ENCODE peak calls at places on chromosomes 4 and X, in five cellular contexts. W, O, Y, T and C are unnamed samples.

GRCh38 chr4:112647785-112648184 is 10.8 kb downstream of the LARP7 start:
- DNase-seq in W (no peak), O (no peak), Y (no peak), T (no peak), C (no peak)

GRCh38 chrX:112753116-112753515 is 73.4 kb upstream of the LHFPL1 start:
- DNase-seq in W (no peak), O (no peak), Y (no peak), T (no peak), C (no peak)

GRCh38 chr4:38132140-38132673 is 172.0 kb downstream of the PTTG2 start:
- DNase-seq in W (peak; percentile 94), O (peak; percentile 97), Y (peak; percentile 99), T (peak; percentile 59), C (peak; percentile 96)

GRCh38 chr4:100162027-100162685 is 28.1 kb downstream of the DDIT4L start:
- DNase-seq in W (no peak), O (peak; percentile 82), Y (no peak), T (no peak), C (no peak)

GRCh38 chr4:112853662-112854256 is 195.7 kb upstream of the ANK2 start:
- DNase-seq in W (no peak), O (no peak), Y (peak; percentile 32), T (no peak), C (no peak)

GRCh38 chr4:20675786-20676185 is 24.5 kb upstream of the PACRGL start:
- DNase-seq in W (no peak), O (no peak), Y (no peak), T (no peak), C (no peak)

GRCh38 chr4:953574-953915 is 19.8 kb downstream of the DGKQ start:
- DNase-seq in W (no peak), O (no peak), Y (no peak), T (no peak), C (no peak)

GRCh38 chrX:65697915-65698796 is 30.7 kb downstream of the MSN start:
- DNase-seq in W (no peak), O (peak; percentile 79), Y (no peak), T (peak; percentile 66), C (no peak)

GRCh38 chr4:72525938-72526337 is 43.1 kb downstream of the ADAMTS3 start:
- DNase-seq in W (peak; percentile 20), O (no peak), Y (no peak), T (no peak), C (peak; percentile 75)

GRCh38 chrX:139106111-139106510 is 394.6 kb upstream of the FGF13 start:
- DNase-seq in W (no peak), O (no peak), Y (peak; percentile 36), T (no peak), C (peak; percentile 37)

GRCh38 chrX:20217906-20218305 is 48.8 kb downstream of the RPS6KA3 start:
- DNase-seq in W (no peak), O (no peak), Y (no peak), T (no peak), C (no peak)

GRCh38 chr4:24837296-24837695 is 41.9 kb downstream of the SOD3 start:
- DNase-seq in W (no peak), O (no peak), Y (no peak), T (no peak), C (no peak)

GRCh38 chr4:53522334-53522733 is 69.0 kb downstream of the LNX1 start:
- DNase-seq in W (no peak), O (no peak), Y (peak; percentile 72), T (no peak), C (no peak)

GRCh38 chr4:25401066-25401465 is 24.0 kb downstream of the ANAPC4 start:
- DNase-seq in W (no peak), O (no peak), Y (no peak), T (no peak), C (no peak)

GRCh38 chr4:55169352-55169959 is 44.1 kb upstream of the KDR start:
- DNase-seq in W (no peak), O (no peak), Y (peak; percentile 83), T (no peak), C (no peak)

GRCh38 chrX:118208476-118208875 is 91.9 kb upstream of the KLHL13 start:
- DNase-seq in W (no peak), O (no peak), Y (no peak), T (no peak), C (no peak)

GRCh38 chr4:37847311-37847710 is 20.8 kb downstream of the PGM2 start:
- DNase-seq in W (no peak), O (no peak), Y (no peak), T (no peak), C (no peak)

GRCh38 chrX:1500701-1501624 is 36.0 kb downstream of the P2RY8 start:
- DNase-seq in W (no peak), O (peak; percentile 88), Y (no peak), T (no peak), C (no peak)

GRCh38 chr4:1378559-1379231 is 27.5 kb downstream of the NKX1-1 start:
- DNase-seq in W (no peak), O (no peak), Y (no peak), T (no peak), C (no peak)

GRCh38 chrX:123976671-123977316 is 15.3 kb downstream of the STAG2 start:
- DNase-seq in W (no peak), O (no peak), Y (peak; percentile 47), T (no peak), C (no peak)

GRCh38 chrX:8846271-8846670 is 45.1 kb upstream of the FAM9A start:
- DNase-seq in W (no peak), O (no peak), Y (no peak), T (no peak), C (no peak)

GRCh38 chrX:48083212-48083611 is 11.8 kb upstream of the ZNF630 start:
- DNase-seq in W (no peak), O (peak; percentile 42), Y (peak; percentile 51), T (peak; percentile 40), C (peak; percentile 8)

GRCh38 chr4:165635261-165635838 is 237.7 kb upstream of the TLL1 start:
- DNase-seq in W (no peak), O (peak; percentile 23), Y (peak; percentile 32), T (no peak), C (no peak)

GRCh38 chr4:71456841-71457240 is 118.0 kb downstream of the SLC4A4 start:
- DNase-seq in W (peak; percentile 85), O (no peak), Y (peak; percentile 94), T (no peak), C (no peak)

DNA sequence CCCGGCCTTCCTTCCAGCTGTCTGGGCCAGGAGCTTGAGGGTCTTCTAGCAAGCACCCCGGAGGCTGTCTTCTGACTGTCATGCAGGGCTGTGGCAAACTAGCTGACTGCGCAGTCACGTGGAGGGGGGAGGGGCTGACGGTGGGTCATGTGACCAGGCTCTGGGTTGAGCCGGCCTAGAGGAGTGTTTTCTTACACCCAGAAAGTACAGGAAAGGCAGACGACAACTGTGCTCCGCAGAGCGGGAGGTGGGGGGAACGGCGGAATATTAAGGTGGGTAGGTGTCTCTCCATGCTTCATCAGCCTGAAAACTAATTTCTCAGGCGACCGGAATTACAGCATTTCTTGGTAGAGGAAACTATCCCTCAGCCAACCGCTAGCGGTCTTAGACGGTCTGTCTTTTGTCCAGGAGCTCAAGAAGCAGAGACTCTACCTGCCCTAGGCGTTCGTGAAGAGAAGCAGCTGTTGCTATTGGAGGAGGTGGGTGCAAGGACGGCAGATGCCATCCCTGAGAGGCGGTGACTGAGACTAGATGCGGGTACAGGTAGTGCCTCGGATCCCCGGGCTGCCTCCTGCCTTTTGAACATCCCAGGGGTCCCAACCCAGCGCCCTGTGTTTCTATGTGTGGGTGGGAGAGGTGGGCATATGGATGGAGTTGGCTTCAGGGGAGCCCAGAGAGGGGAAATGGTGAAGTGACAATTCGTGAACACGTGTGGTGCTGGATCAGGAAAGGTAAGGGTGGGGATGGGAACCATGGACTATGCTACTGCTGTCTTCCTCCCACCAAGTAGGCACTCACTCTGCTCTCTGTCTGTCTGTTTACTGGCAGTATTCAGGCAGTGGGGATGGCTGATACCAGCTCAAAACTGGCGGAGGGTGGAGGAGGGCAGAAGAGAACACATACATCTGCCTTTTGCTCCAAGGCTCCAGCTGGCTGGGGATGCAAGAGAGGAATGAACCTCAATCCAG is 8.8 kb downstream of the GPRASP1 start:
- DNase-seq in W (no peak), O (peak; percentile 78), Y (peak; percentile 59), T (peak; percentile 88), C (no peak)
- TF ChIP-seq CTCF in W (no peak), O (peak; percentile 18), Y (peak; percentile 16), T (peak; percentile 35), C (peak; percentile 34)

DNA sequence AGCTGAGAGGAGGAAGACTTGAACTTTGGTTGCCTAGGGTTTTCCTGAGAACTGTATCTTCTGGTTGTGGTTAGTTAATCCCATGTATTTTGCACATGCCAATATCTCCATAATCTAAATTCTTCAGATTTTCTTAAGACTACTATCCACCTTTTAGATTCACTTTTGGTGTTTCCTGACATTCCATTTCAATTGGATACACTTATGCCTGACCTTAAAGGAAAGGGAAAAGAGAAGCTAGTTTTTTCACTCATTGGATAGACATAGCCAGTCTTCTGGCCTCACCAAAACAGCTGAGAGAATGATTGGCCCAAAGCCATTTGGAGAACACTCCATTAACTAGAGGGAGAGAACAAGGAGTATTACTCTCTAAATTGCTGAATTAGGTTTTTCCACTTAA is 4.0 kb downstream of the PRPS1 start:
- DNase-seq in W (no peak), O (no peak), Y (no peak), T (no peak), C (no peak)
- H3K4me3 ChIP-seq in W (no peak overlapping the region), O (no peak overlapping the region), Y (no peak overlapping the region), T (no peak overlapping the region), C (no peak overlapping the region)

DNA sequence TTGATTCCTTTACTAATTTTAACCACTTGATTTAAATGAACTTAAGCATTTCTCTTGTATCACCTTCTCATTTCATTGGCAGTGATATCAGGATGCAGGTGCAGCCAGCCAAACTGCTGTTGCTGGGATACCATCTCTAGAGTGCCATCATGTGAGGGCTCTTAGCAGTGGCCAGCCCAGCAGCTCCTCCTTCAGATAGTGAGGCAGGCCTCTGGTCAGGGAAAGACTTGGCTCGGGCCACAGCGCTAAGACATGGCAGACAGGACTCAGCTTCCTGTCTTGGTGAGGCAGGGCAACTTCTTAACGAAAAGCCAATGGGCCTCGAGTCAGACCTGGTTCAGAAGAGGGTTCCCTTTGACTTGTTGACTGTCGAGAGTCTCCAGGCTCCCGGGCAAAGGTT is 50.0 kb downstream of the NOP14 start:
- DNase-seq in W (no peak), O (no peak), Y (no peak), T (no peak), C (no peak)
- TF ChIP-seq CTCF in W (no peak), O (no peak), Y (no peak), T (no peak), C (no peak)

GRCh38 chrX:132909643-132910042 is 48.8 kb downstream of the HS6ST2 start:
- DNase-seq in W (no peak), O (no peak), Y (peak; percentile 67), T (no peak), C (peak; percentile 62)
- H3K4me3 ChIP-seq in W (no peak overlapping the region), O (no peak overlapping the region), Y (no peak overlapping the region), T (no peak overlapping the region), C (no peak overlapping the region)

GRCh38 chr4:10173039-10173753 is 56.6 kb upstream of the WDR1 start:
- DNase-seq in W (peak; percentile 68), O (no peak), Y (peak; percentile 72), T (peak; percentile 25), C (no peak)
- TF ChIP-seq CTCF in W (no peak), O (no peak), Y (peak; percentile 20), T (no peak), C (no peak)